ENCODE peak calls at places on chromosomes 4 and X, in six cellular contexts. One of them, this sample, is unnamed. For H3K9me3, the result is how much of the 10 kb centered on the place peaks cover.

GRCh38 chr4:105637409-105638258 is 70.9 kb downstream of the INTS12 start:
- DNase-seq in heart right ventricle: peak
- DNase-seq in mucosa of descending colon: peak
- DNase-seq in tibial artery: peak
- DNase-seq in thoracic aorta: peak
- DNase-seq in fibroblast of lung: peak
- DNase-seq in this sample: peak

GRCh38 chr4:65007841-65008439 is 598.7 kb upstream of the TECRL start:
- DNase-seq in heart right ventricle: no peak
- DNase-seq in mucosa of descending colon: peak
- DNase-seq in tibial artery: no peak
- DNase-seq in thoracic aorta: no peak
- DNase-seq in fibroblast of lung: peak
- DNase-seq in this sample: no peak

GRCh38 chrX:151680805-151681204 is 14.5 kb upstream of the PRRG3 start:
- DNase-seq in heart right ventricle: no peak
- DNase-seq in mucosa of descending colon: peak
- DNase-seq in tibial artery: no peak
- DNase-seq in thoracic aorta: no peak
- DNase-seq in fibroblast of lung: no peak
- DNase-seq in this sample: no peak

GRCh38 chr4:20538922-20539321 is 161.3 kb upstream of the PACRGL start:
- DNase-seq in heart right ventricle: no peak
- DNase-seq in mucosa of descending colon: no peak
- DNase-seq in tibial artery: no peak
- DNase-seq in thoracic aorta: no peak
- DNase-seq in fibroblast of lung: no peak
- DNase-seq in this sample: no peak

GRCh38 chr4:6470502-6471302 is 1.7 kb downstream of the PPP2R2C start:
- DNase-seq in heart right ventricle: peak
- DNase-seq in mucosa of descending colon: peak
- DNase-seq in tibial artery: no peak
- DNase-seq in thoracic aorta: no peak
- DNase-seq in fibroblast of lung: peak
- DNase-seq in this sample: peak

GRCh38 chr4:175509320-175509719 is 302.7 kb downstream of the GPM6A start:
- DNase-seq in heart right ventricle: no peak
- DNase-seq in mucosa of descending colon: no peak
- DNase-seq in tibial artery: no peak
- DNase-seq in thoracic aorta: no peak
- DNase-seq in fibroblast of lung: no peak
- DNase-seq in this sample: no peak

GRCh38 chr4:140579278-140579677 is 10.5 kb upstream of the UCP1 start:
- DNase-seq in heart right ventricle: no peak
- DNase-seq in mucosa of descending colon: no peak
- DNase-seq in tibial artery: no peak
- DNase-seq in thoracic aorta: no peak
- DNase-seq in fibroblast of lung: no peak
- DNase-seq in this sample: no peak

GRCh38 chr4:168933423-168933822 is 76.6 kb downstream of the CBR4 start:
- DNase-seq in heart right ventricle: no peak
- DNase-seq in mucosa of descending colon: no peak
- DNase-seq in tibial artery: no peak
- DNase-seq in thoracic aorta: no peak
- DNase-seq in fibroblast of lung: no peak
- DNase-seq in this sample: no peak

GRCh38 chr4:186606593-186606992 is 51.2 kb upstream of the MTNR1A start:
- DNase-seq in heart right ventricle: no peak
- DNase-seq in mucosa of descending colon: no peak
- DNase-seq in tibial artery: no peak
- DNase-seq in thoracic aorta: no peak
- DNase-seq in fibroblast of lung: peak
- DNase-seq in this sample: no peak

GRCh38 chrX:20352504-20352903 is 85.8 kb upstream of the RPS6KA3 start:
- DNase-seq in heart right ventricle: no peak
- DNase-seq in mucosa of descending colon: no peak
- DNase-seq in tibial artery: no peak
- DNase-seq in thoracic aorta: no peak
- DNase-seq in fibroblast of lung: no peak
- DNase-seq in this sample: no peak

GRCh38 chr4:187363453-187363852 is 632.1 kb upstream of the ZFP42 start:
- DNase-seq in heart right ventricle: no peak
- DNase-seq in mucosa of descending colon: no peak
- DNase-seq in tibial artery: no peak
- DNase-seq in thoracic aorta: no peak
- DNase-seq in fibroblast of lung: peak
- DNase-seq in this sample: no peak

GRCh38 chrX:136209016-136209738 is 42.0 kb downstream of the MAP7D3 start:
- DNase-seq in heart right ventricle: peak
- DNase-seq in mucosa of descending colon: peak
- DNase-seq in tibial artery: peak
- DNase-seq in thoracic aorta: no peak
- DNase-seq in fibroblast of lung: peak
- DNase-seq in this sample: peak

GRCh38 chr4:88743696-88744095 is 46.1 kb upstream of the NAP1L5 start:
- DNase-seq in heart right ventricle: no peak
- DNase-seq in mucosa of descending colon: no peak
- DNase-seq in tibial artery: no peak
- DNase-seq in thoracic aorta: no peak
- DNase-seq in fibroblast of lung: peak
- DNase-seq in this sample: no peak

GRCh38 chrX:140099221-140099620 is 133.9 kb upstream of the CXorf66 start:
- DNase-seq in heart right ventricle: no peak
- DNase-seq in mucosa of descending colon: no peak
- DNase-seq in tibial artery: no peak
- DNase-seq in thoracic aorta: no peak
- DNase-seq in fibroblast of lung: no peak
- DNase-seq in this sample: no peak

GRCh38 chrX:13473666-13474516 is 95.5 kb upstream of the EGFL6 start:
- DNase-seq in heart right ventricle: no peak
- DNase-seq in mucosa of descending colon: no peak
- DNase-seq in tibial artery: no peak
- DNase-seq in thoracic aorta: no peak
- DNase-seq in fibroblast of lung: peak
- DNase-seq in this sample: no peak

GRCh38 chrX:102720237-102721168 is at the start of gene GPRASP3:
- DNase-seq in heart right ventricle: peak
- DNase-seq in mucosa of descending colon: peak
- DNase-seq in tibial artery: peak
- DNase-seq in thoracic aorta: no peak
- DNase-seq in fibroblast of lung: peak
- DNase-seq in this sample: peak

GRCh38 chrX:2974946-2975345 is 31.4 kb upstream of the ARSH start:
- DNase-seq in heart right ventricle: no peak
- DNase-seq in mucosa of descending colon: no peak
- DNase-seq in tibial artery: no peak
- DNase-seq in thoracic aorta: no peak
- DNase-seq in fibroblast of lung: peak
- DNase-seq in this sample: no peak

GRCh38 chr4:24674279-24674678 is 89.9 kb upstream of the DHX15 start:
- DNase-seq in heart right ventricle: no peak
- DNase-seq in mucosa of descending colon: no peak
- DNase-seq in tibial artery: no peak
- DNase-seq in thoracic aorta: no peak
- DNase-seq in fibroblast of lung: no peak
- DNase-seq in this sample: no peak

GRCh38 chrX:109629310-109629709 is 4.3 kb upstream of the KCNE5 start:
- DNase-seq in heart right ventricle: no peak
- DNase-seq in mucosa of descending colon: no peak
- DNase-seq in tibial artery: no peak
- DNase-seq in thoracic aorta: no peak
- DNase-seq in fibroblast of lung: no peak
- DNase-seq in this sample: no peak

GRCh38 chrX:54825716-54826428 is 18.3 kb downstream of the MAGED2 start:
- DNase-seq in heart right ventricle: no peak
- DNase-seq in mucosa of descending colon: peak
- DNase-seq in tibial artery: no peak
- DNase-seq in thoracic aorta: no peak
- DNase-seq in fibroblast of lung: no peak
- DNase-seq in this sample: no peak

GRCh38 chr4:168059251-168059650 is 33.1 kb upstream of the ANXA10 start:
- DNase-seq in heart right ventricle: no peak
- DNase-seq in mucosa of descending colon: no peak
- DNase-seq in tibial artery: no peak
- DNase-seq in thoracic aorta: no peak
- DNase-seq in fibroblast of lung: peak
- DNase-seq in this sample: no peak

GRCh38 chrX:38214551-38214950 is 6.1 kb downstream of the SRPX start:
- DNase-seq in heart right ventricle: no peak
- DNase-seq in mucosa of descending colon: no peak
- DNase-seq in tibial artery: no peak
- DNase-seq in thoracic aorta: no peak
- DNase-seq in fibroblast of lung: peak
- DNase-seq in this sample: no peak

GRCh38 chr4:21242163-21242562 is 541.9 kb downstream of the PACRGL start:
- DNase-seq in heart right ventricle: no peak
- DNase-seq in mucosa of descending colon: no peak
- DNase-seq in tibial artery: no peak
- DNase-seq in thoracic aorta: no peak
- DNase-seq in fibroblast of lung: no peak
- DNase-seq in this sample: no peak

GRCh38 chrX:152480269-152481212 is 29.4 kb upstream of the GABRA3 start:
- DNase-seq in heart right ventricle: no peak
- DNase-seq in mucosa of descending colon: no peak
- DNase-seq in tibial artery: no peak
- DNase-seq in thoracic aorta: no peak
- DNase-seq in fibroblast of lung: no peak
- DNase-seq in this sample: no peak

GRCh38 chr4:32697281-32697814 is 1977.2 kb downstream of the PCDH7 start:
- DNase-seq in heart right ventricle: no peak
- DNase-seq in mucosa of descending colon: no peak
- DNase-seq in tibial artery: no peak
- DNase-seq in thoracic aorta: no peak
- DNase-seq in fibroblast of lung: no peak
- DNase-seq in this sample: no peak

GRCh38 chrX:146581981-146582712 is 227.4 kb upstream of the CXorf51B start:
- DNase-seq in heart right ventricle: no peak
- DNase-seq in mucosa of descending colon: no peak
- DNase-seq in tibial artery: no peak
- DNase-seq in thoracic aorta: no peak
- DNase-seq in fibroblast of lung: no peak
- DNase-seq in this sample: no peak
- H3K9me3 ChIP-seq in heart right ventricle: under half
- H3K9me3 ChIP-seq in mucosa of descending colon: under half
- H3K9me3 ChIP-seq in tibial artery: under half
- H3K9me3 ChIP-seq in thoracic aorta: under half
- H3K9me3 ChIP-seq in fibroblast of lung: under half
- H3K9me3 ChIP-seq in this sample: under half

GRCh38 chr4:7570156-7570778 is 135.5 kb upstream of the PSAPL1 start:
- DNase-seq in heart right ventricle: no peak
- DNase-seq in mucosa of descending colon: no peak
- DNase-seq in tibial artery: no peak
- DNase-seq in thoracic aorta: no peak
- DNase-seq in fibroblast of lung: no peak
- DNase-seq in this sample: no peak

GRCh38 chr4:7571736-7572135 is 137.0 kb upstream of the PSAPL1 start:
- DNase-seq in heart right ventricle: no peak
- DNase-seq in mucosa of descending colon: no peak
- DNase-seq in tibial artery: no peak
- DNase-seq in thoracic aorta: no peak
- DNase-seq in fibroblast of lung: no peak
- DNase-seq in this sample: no peak

GRCh38 chr4:7571001-7571400 is 136.3 kb upstream of the PSAPL1 start:
- DNase-seq in heart right ventricle: no peak
- DNase-seq in mucosa of descending colon: no peak
- DNase-seq in tibial artery: no peak
- DNase-seq in thoracic aorta: no peak
- DNase-seq in fibroblast of lung: no peak
- DNase-seq in this sample: no peak

GRCh38 chr4:7575426-7575825 is 140.7 kb upstream of the PSAPL1 start:
- DNase-seq in heart right ventricle: no peak
- DNase-seq in mucosa of descending colon: no peak
- DNase-seq in tibial artery: no peak
- DNase-seq in thoracic aorta: no peak
- DNase-seq in fibroblast of lung: no peak
- DNase-seq in this sample: no peak

DNA sequence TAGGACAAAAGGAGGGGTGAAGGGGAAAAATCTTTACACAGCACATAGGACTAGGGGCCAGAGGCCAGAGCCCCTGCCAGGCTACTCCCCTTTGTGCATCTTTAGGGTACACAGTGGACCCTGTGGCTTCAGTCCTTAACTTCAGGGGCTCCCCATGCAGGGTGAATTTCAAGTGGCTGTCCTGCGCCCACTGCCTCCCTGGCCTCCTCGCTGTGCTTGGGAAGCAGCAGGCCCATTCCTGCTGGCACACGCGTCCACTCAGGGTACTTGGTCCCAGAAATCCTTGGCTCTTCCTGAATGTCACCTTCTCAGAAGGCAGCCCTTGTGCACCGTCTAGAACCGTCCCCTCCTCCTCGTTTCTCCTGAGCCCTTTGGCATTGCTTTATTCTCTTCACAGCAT is 139.0 kb upstream of the PSAPL1 start:
- DNase-seq in heart right ventricle: no peak
- DNase-seq in mucosa of descending colon: no peak
- DNase-seq in tibial artery: no peak
- DNase-seq in thoracic aorta: no peak
- DNase-seq in fibroblast of lung: no peak
- DNase-seq in this sample: no peak
- H3K9me3 ChIP-seq in heart right ventricle: under half
- H3K9me3 ChIP-seq in mucosa of descending colon: under half
- H3K9me3 ChIP-seq in tibial artery: under half
- H3K9me3 ChIP-seq in thoracic aorta: under half
- H3K9me3 ChIP-seq in fibroblast of lung: under half
- H3K9me3 ChIP-seq in this sample: under half

DNA sequence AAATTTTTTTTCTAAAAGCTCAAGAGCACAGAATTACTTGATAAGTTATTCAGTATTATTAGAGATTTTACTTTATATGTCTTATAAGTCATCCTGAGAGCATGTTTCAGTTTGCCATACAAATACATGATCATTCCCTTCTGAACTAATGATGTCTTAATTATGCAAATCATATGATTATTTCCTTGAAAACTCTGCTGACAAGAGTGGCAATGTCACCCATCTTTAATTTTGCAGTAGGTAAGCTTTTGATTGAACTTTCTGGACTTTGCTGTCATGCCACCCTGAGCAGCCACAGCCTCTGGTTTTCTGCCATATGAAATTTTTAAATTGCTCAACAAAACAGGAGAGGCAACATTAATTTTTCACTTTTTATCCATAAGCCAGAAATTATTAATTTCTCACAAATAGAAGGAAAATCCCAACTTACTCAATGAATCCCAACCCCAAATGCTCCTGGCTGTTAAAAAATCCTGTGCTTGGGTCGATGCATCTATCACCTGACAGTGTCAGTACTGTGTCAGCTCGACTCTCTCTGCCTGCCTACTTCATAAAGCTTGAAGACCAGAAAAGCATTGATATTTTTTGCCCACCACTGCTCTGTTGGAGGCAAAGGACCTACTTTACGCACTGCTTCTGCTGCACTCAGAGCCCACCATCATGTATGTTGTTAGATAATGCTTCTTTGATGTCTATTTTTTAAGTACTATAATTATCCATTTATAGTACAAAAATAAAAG is 11.6 kb upstream of the HADH start:
- DNase-seq in heart right ventricle: no peak
- DNase-seq in mucosa of descending colon: no peak
- DNase-seq in tibial artery: no peak
- DNase-seq in thoracic aorta: no peak
- DNase-seq in fibroblast of lung: no peak
- DNase-seq in this sample: no peak
- H3K9me3 ChIP-seq in heart right ventricle: under half
- H3K9me3 ChIP-seq in mucosa of descending colon: under half
- H3K9me3 ChIP-seq in tibial artery: under half
- H3K9me3 ChIP-seq in thoracic aorta: under half
- H3K9me3 ChIP-seq in fibroblast of lung: under half
- H3K9me3 ChIP-seq in this sample: under half

GRCh38 chr4:189921058-189921457 is 19.6 kb upstream of the FRG1 start:
- DNase-seq in heart right ventricle: no peak
- DNase-seq in mucosa of descending colon: no peak
- DNase-seq in tibial artery: no peak
- DNase-seq in thoracic aorta: no peak
- DNase-seq in fibroblast of lung: no peak
- DNase-seq in this sample: no peak
- H3K9me3 ChIP-seq in heart right ventricle: under half
- H3K9me3 ChIP-seq in mucosa of descending colon: under half
- H3K9me3 ChIP-seq in tibial artery: under half
- H3K9me3 ChIP-seq in thoracic aorta: under half
- H3K9me3 ChIP-seq in fibroblast of lung: under half
- H3K9me3 ChIP-seq in this sample: under half